ENCODE peak calls at places on chromosome 6, in eight cellular contexts. One of them, this sample, is unnamed.

GRCh38 chr6:17417817-17418216 is 24.4 kb downstream of the CAP2 start:
- DNase-seq in occipital lobe: no peak
- DNase-seq in LoVo: no peak
- DNase-seq in myocyte: peak
- DNase-seq in cardiac fibroblast: peak
- DNase-seq in AG09319: peak
- DNase-seq in activated T-cell treated with anti-CD3 and anti-CD28 coated beads for 48 hours: no peak
- DNase-seq in hippocampal formation: no peak
- DNase-seq in this sample: peak

GRCh38 chr6:56683882-56684281 is 41.2 kb upstream of the DST start:
- DNase-seq in activated T-cell treated with anti-CD3 and anti-CD28 coated beads for 48 hours: no peak
- DNase-seq in occipital lobe: no peak
- DNase-seq in myocyte: peak
- DNase-seq in cardiac fibroblast: peak
- DNase-seq in AG09319: peak
- DNase-seq in hippocampal formation: no peak
- DNase-seq in LoVo: peak
- DNase-seq in this sample: peak

GRCh38 chr6:138087549-138087948 is 19.7 kb downstream of the PERP start:
- DNase-seq in cardiac fibroblast: no peak
- DNase-seq in myocyte: no peak
- DNase-seq in occipital lobe: no peak
- DNase-seq in hippocampal formation: no peak
- DNase-seq in LoVo: peak
- DNase-seq in AG09319: no peak
- DNase-seq in activated T-cell treated with anti-CD3 and anti-CD28 coated beads for 48 hours: no peak
- DNase-seq in this sample: peak

GRCh38 chr6:159100011-159100788 is 55.4 kb upstream of the TAGAP start:
- DNase-seq in myocyte: no peak
- DNase-seq in occipital lobe: no peak
- DNase-seq in LoVo: no peak
- DNase-seq in hippocampal formation: no peak
- DNase-seq in AG09319: no peak
- DNase-seq in cardiac fibroblast: no peak
- DNase-seq in activated T-cell treated with anti-CD3 and anti-CD28 coated beads for 48 hours: no peak
- DNase-seq in this sample: no peak

GRCh38 chr6:4805553-4806307 is 29.5 kb downstream of the CDYL start:
- DNase-seq in LoVo: peak
- DNase-seq in occipital lobe: peak
- DNase-seq in cardiac fibroblast: peak
- DNase-seq in activated T-cell treated with anti-CD3 and anti-CD28 coated beads for 48 hours: no peak
- DNase-seq in AG09319: no peak
- DNase-seq in hippocampal formation: peak
- DNase-seq in myocyte: peak
- DNase-seq in this sample: peak

GRCh38 chr6:66526061-66526460 is 819.0 kb upstream of the EYS start:
- DNase-seq in activated T-cell treated with anti-CD3 and anti-CD28 coated beads for 48 hours: no peak
- DNase-seq in AG09319: no peak
- DNase-seq in hippocampal formation: no peak
- DNase-seq in occipital lobe: no peak
- DNase-seq in LoVo: no peak
- DNase-seq in cardiac fibroblast: no peak
- DNase-seq in myocyte: no peak
- DNase-seq in this sample: no peak

GRCh38 chr6:95078457-95078856 is 498.9 kb upstream of the MANEA start:
- DNase-seq in AG09319: no peak
- DNase-seq in cardiac fibroblast: no peak
- DNase-seq in occipital lobe: no peak
- DNase-seq in hippocampal formation: no peak
- DNase-seq in myocyte: no peak
- DNase-seq in LoVo: no peak
- DNase-seq in activated T-cell treated with anti-CD3 and anti-CD28 coated beads for 48 hours: no peak
- DNase-seq in this sample: no peak

GRCh38 chr6:16179970-16180431 is 51.1 kb downstream of the MYLIP start:
- DNase-seq in occipital lobe: no peak
- DNase-seq in AG09319: no peak
- DNase-seq in LoVo: no peak
- DNase-seq in hippocampal formation: no peak
- DNase-seq in activated T-cell treated with anti-CD3 and anti-CD28 coated beads for 48 hours: peak
- DNase-seq in myocyte: no peak
- DNase-seq in cardiac fibroblast: no peak
- DNase-seq in this sample: no peak

GRCh38 chr6:143957679-143958274 is 50.3 kb downstream of the PLAGL1 start:
- DNase-seq in cardiac fibroblast: no peak
- DNase-seq in AG09319: no peak
- DNase-seq in LoVo: no peak
- DNase-seq in hippocampal formation: no peak
- DNase-seq in occipital lobe: no peak
- DNase-seq in activated T-cell treated with anti-CD3 and anti-CD28 coated beads for 48 hours: no peak
- DNase-seq in myocyte: no peak
- DNase-seq in this sample: no peak

GRCh38 chr6:152293404-152293803 is 343.8 kb downstream of the SYNE1 start:
- DNase-seq in cardiac fibroblast: no peak
- DNase-seq in occipital lobe: no peak
- DNase-seq in myocyte: peak
- DNase-seq in AG09319: no peak
- DNase-seq in hippocampal formation: no peak
- DNase-seq in LoVo: no peak
- DNase-seq in activated T-cell treated with anti-CD3 and anti-CD28 coated beads for 48 hours: no peak
- DNase-seq in this sample: no peak

GRCh38 chr6:2684059-2684749 is 66.5 kb downstream of the MYLK4 start:
- DNase-seq in AG09319: no peak
- DNase-seq in myocyte: peak
- DNase-seq in occipital lobe: no peak
- DNase-seq in activated T-cell treated with anti-CD3 and anti-CD28 coated beads for 48 hours: no peak
- DNase-seq in cardiac fibroblast: peak
- DNase-seq in hippocampal formation: no peak
- DNase-seq in LoVo: peak
- DNase-seq in this sample: no peak

GRCh38 chr6:79632580-79632979 is 1.5 kb downstream of the SH3BGRL2 start:
- DNase-seq in occipital lobe: no peak
- DNase-seq in LoVo: no peak
- DNase-seq in AG09319: no peak
- DNase-seq in activated T-cell treated with anti-CD3 and anti-CD28 coated beads for 48 hours: no peak
- DNase-seq in myocyte: no peak
- DNase-seq in hippocampal formation: no peak
- DNase-seq in cardiac fibroblast: no peak
- DNase-seq in this sample: no peak

GRCh38 chr6:31293343-31293742 is 21.5 kb upstream of the HLA-C start:
- DNase-seq in myocyte: peak
- DNase-seq in hippocampal formation: no peak
- DNase-seq in activated T-cell treated with anti-CD3 and anti-CD28 coated beads for 48 hours: no peak
- DNase-seq in AG09319: no peak
- DNase-seq in LoVo: peak
- DNase-seq in occipital lobe: no peak
- DNase-seq in cardiac fibroblast: peak
- DNase-seq in this sample: peak

GRCh38 chr6:89008763-89009374 is 45.5 kb upstream of the RNGTT start:
- DNase-seq in occipital lobe: no peak
- DNase-seq in cardiac fibroblast: no peak
- DNase-seq in AG09319: no peak
- DNase-seq in myocyte: no peak
- DNase-seq in LoVo: no peak
- DNase-seq in activated T-cell treated with anti-CD3 and anti-CD28 coated beads for 48 hours: no peak
- DNase-seq in hippocampal formation: no peak
- DNase-seq in this sample: no peak

This sample was measured in Calu3.